ENCODE peak calls at places on chromosome 1, in four cellular contexts. J, T, H and D are unnamed samples.

GRCh38 chr1:145978860-145979745 is 14.6 kb downstream of the POLR3GL start:
- DNase-seq in H (peak), J (peak), T (no peak), D (peak)

GRCh38 chr1:245790441-245790840 is 635.7 kb downstream of the KIF26B start:
- DNase-seq in H (no peak), T (no peak), J (no peak), D (no peak)

GRCh38 chr1:243956448-243956847 is 94.6 kb upstream of the ZBTB18 start:
- DNase-seq in H (no peak), T (no peak), J (no peak), D (no peak)

GRCh38 chr1:219555802-219556201 is 57.1 kb downstream of the ZC3H11B start:
- DNase-seq in J (no peak), T (no peak), H (no peak), D (no peak)

GRCh38 chr1:74673351-74674111 is at the start of gene ERICH3:
- DNase-seq in H (no peak), J (no peak), T (no peak), D (no peak)

GRCh38 chr1:224182057-224182865 is 779 bp upstream of the DEGS1 start:
- DNase-seq in J (peak), T (no peak), H (peak), D (no peak)

GRCh38 chr1:115184951-115185331 is 95.6 kb upstream of the TSPAN2 start:
- DNase-seq in T (no peak), J (no peak), H (no peak), D (no peak)

GRCh38 chr1:34918609-34919561 is 10.6 kb downstream of the DLGAP3 start:
- DNase-seq in T (no peak), J (no peak), H (no peak), D (no peak)

GRCh38 chr1:15937706-15938168 is 38.2 kb downstream of the ZBTB17 start:
- DNase-seq in T (no peak), J (no peak), H (no peak), D (no peak)

GRCh38 chr1:234533975-234534876 is 55.2 kb upstream of the TARBP1 start:
- DNase-seq in H (no peak), T (no peak), J (no peak), D (no peak)

GRCh38 chr1:20698195-20698910 is 19.5 kb downstream of the KIF17 start:
- DNase-seq in T (no peak), J (no peak), H (no peak), D (no peak)

GRCh38 chr1:201501812-201502510 is 5.0 kb downstream of the CSRP1 start:
- DNase-seq in J (no peak), H (no peak), T (no peak), D (no peak)

GRCh38 chr1:97920832-97921571 is at the start of gene DPYD:
- DNase-seq in H (peak), J (peak), T (peak), D (peak)

GRCh38 chr1:12359734-12360133 is 129.9 kb downstream of the VPS13D start:
- DNase-seq in T (no peak), H (no peak), J (no peak), D (no peak)

GRCh38 chr1:30423570-30423969 is 299.8 kb downstream of the MATN1 start:
- DNase-seq in T (no peak), J (no peak), H (no peak), D (no peak)

GRCh38 chr1:244513493-244513892 is 52.4 kb downstream of the CATSPERE start:
- DNase-seq in T (no peak), H (no peak), J (no peak), D (no peak)